ENCODE peak calls at places on chromosome 2, in nine cellular contexts. P is lung; Z is cardiac fibroblast; X is WTC11; H is BE2C; T is coronary artery; O is HepG2; M is OCI-LY7; W is CD4-positive, alpha-beta T cell. J is an unnamed sample.
A peak's percentile ranks its signal among the peaks of the same experiment; 100 is the strongest.

GRCh38 chr2:64626963-64627760 is 26.6 kb downstream of the SERTAD2 start:
- DNase-seq in P (no peak), Z (no peak), X (no peak), H (peak; percentile 43), T (peak; percentile 5), O (no peak), M (no peak), W (no peak), J (no peak)

GRCh38 chr2:172693529-172694185 is 42.0 kb upstream of the RAPGEF4 start:
- DNase-seq in P (no peak), Z (peak; percentile 28), X (no peak), H (no peak), T (no peak), O (no peak), M (no peak), W (no peak), J (no peak)

GRCh38 chr2:47031909-47032668 is 116.5 kb upstream of the MCFD2 start:
- DNase-seq in P (no peak), Z (no peak), X (no peak), H (peak; percentile 67), T (no peak), O (no peak), M (no peak), W (no peak), J (no peak)

GRCh38 chr2:35415282-35415681 is 940.3 kb upstream of the CRIM1 start:
- DNase-seq in P (no peak), Z (no peak), X (no peak), H (no peak), T (no peak), O (no peak), M (no peak), W (no peak), J (no peak)

GRCh38 chr2:54402350-54402749 is 53.8 kb upstream of the SPTBN1 start:
- DNase-seq in P (peak; percentile 42), Z (peak; percentile 88), X (no peak), H (no peak), T (peak; percentile 79), O (peak; percentile 62), M (no peak), W (no peak), J (no peak)

GRCh38 chr2:39919511-39920317 is 140.7 kb upstream of the THUMPD2 start:
- DNase-seq in P (no peak), Z (no peak), X (no peak), H (no peak), T (no peak), O (no peak), M (peak; percentile 85), W (no peak), J (no peak)

GRCh38 chr2:123453772-123454171 is 571.3 kb upstream of the CNTNAP5 start:
- DNase-seq in P (no peak), Z (peak; percentile 51), X (no peak), H (no peak), T (no peak), O (no peak), M (no peak), W (no peak), J (no peak)

GRCh38 chr2:44079686-44080085 is 83.9 kb upstream of the LRPPRC start:
- DNase-seq in P (no peak), Z (no peak), X (no peak), H (no peak), T (no peak), O (peak; percentile 28), M (no peak), W (no peak), J (no peak)

GRCh38 chr2:161139098-161139987 is 20.9 kb upstream of the TANK start:
- DNase-seq in P (no peak), Z (peak; percentile 69), X (no peak), H (no peak), T (no peak), O (no peak), M (no peak), W (no peak), J (no peak)

GRCh38 chr2:182187130-182187529 is 201.5 kb downstream of the PPP1R1C start:
- DNase-seq in P (no peak), Z (no peak), X (no peak), H (no peak), T (no peak), O (no peak), M (no peak), W (no peak), J (no peak)

GRCh38 chr2:115609978-115610377 is 1167.5 kb downstream of the DPP10 start:
- DNase-seq in P (peak; percentile 44), Z (no peak), X (no peak), H (no peak), T (no peak), O (no peak), M (no peak), W (no peak), J (no peak)

GRCh38 chr2:25339791-25340339 is 1.9 kb downstream of the DNMT3A start:
- DNase-seq in P (no peak), Z (no peak), X (peak; percentile 57), H (peak; percentile 63), T (no peak), O (peak; percentile 46), M (no peak), W (no peak), J (peak; percentile 46)

GRCh38 chr2:3462493-3463104 is 56.7 kb downstream of the ADI1 start:
- DNase-seq in P (no peak), Z (no peak), X (no peak), H (peak; percentile 5), T (no peak), O (no peak), M (peak; percentile 48), W (no peak), J (no peak)

GRCh38 chr2:55160422-55160821 is 71.7 kb downstream of the CLHC1 start:
- DNase-seq in P (no peak), Z (no peak), X (no peak), H (no peak), T (no peak), O (no peak), M (no peak), W (no peak), J (no peak)

GRCh38 chr2:121479882-121480522 is 50.7 kb upstream of the RNU4ATAC start:
- DNase-seq in P (peak; percentile 34), Z (no peak), X (peak; percentile 61), H (peak; percentile 12), T (no peak), O (no peak), M (peak; percentile 5), W (no peak), J (no peak)
- TF ChIP-seq CTCF in P (no peak), Z (peak; percentile 9), X (no peak), H (peak; percentile 39), T (no peak), O (no peak), M (peak; percentile 61), W (no peak), J (no peak)

DNA sequence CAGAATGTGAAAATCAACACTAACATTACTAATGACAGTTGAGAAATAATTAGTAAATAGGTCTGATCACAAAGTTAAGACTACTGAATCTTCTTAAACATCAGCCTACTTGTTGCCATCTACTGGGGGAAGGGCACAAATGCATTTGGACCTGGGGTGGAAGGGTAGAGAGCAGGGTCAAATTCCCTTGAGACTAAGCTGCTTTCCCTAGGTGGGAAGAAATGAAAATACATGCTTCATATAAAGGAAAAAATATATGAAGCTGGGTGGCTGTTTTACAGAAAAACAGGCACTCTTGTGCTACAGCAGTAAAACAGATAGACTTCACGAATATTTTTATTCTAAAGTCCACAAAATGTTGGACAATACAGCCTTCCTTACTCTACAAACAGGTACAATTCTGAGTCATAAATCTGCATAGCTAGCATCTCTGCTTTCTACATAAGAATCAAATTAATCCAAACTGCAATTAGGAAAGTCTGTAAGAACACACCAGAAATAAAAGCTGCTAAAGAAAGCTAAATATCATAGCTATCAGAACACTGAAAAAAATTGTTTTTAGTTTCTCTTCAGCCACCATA is 10.9 kb downstream of the TRIP12 start:
- DNase-seq in P (no peak), Z (peak; percentile 38), X (no peak), H (no peak), T (no peak), O (peak; percentile 35), M (peak; percentile 64), W (no peak), J (no peak)
- TF ChIP-seq CTCF in P (peak; percentile 26), Z (no peak), X (peak; percentile 6), H (peak; percentile 43), T (no peak), O (peak; percentile 67), M (peak; percentile 79), W (peak; percentile 69), J (no peak)

GRCh38 chr2:71932780-71933466 is 214.7 kb downstream of the CYP26B1 start:
- DNase-seq in P (peak; percentile 25), Z (no peak), X (no peak), H (no peak), T (peak; percentile 73), O (no peak), M (no peak), W (no peak), J (no peak)
- TF ChIP-seq CTCF in P (no peak), Z (no peak), X (no peak), H (no peak), T (no peak), O (no peak), M (no peak), W (no peak), J (no peak)

GRCh38 chr2:98935111-98935770 is 784 bp downstream of the CRACDL start:
- DNase-seq in P (no peak), Z (no peak), X (no peak), H (no peak), T (no peak), O (no peak), M (no peak), W (no peak), J (no peak)

GRCh38 chr2:98936917-98937351 is 909 bp upstream of the CRACDL start:
- DNase-seq in P (no peak), Z (no peak), X (peak; percentile 59), H (no peak), T (no peak), O (no peak), M (no peak), W (no peak), J (peak; percentile 57)

GRCh38 chr2:98935777-98936132 is 270 bp downstream of the CRACDL start:
- DNase-seq in P (no peak), Z (no peak), X (no peak), H (no peak), T (no peak), O (no peak), M (no peak), W (no peak), J (no peak)

GRCh38 chr2:98937906-98938305 is 1.9 kb upstream of the CRACDL start:
- DNase-seq in P (no peak), Z (no peak), X (no peak), H (no peak), T (no peak), O (no peak), M (no peak), W (no peak), J (no peak)

DNA sequence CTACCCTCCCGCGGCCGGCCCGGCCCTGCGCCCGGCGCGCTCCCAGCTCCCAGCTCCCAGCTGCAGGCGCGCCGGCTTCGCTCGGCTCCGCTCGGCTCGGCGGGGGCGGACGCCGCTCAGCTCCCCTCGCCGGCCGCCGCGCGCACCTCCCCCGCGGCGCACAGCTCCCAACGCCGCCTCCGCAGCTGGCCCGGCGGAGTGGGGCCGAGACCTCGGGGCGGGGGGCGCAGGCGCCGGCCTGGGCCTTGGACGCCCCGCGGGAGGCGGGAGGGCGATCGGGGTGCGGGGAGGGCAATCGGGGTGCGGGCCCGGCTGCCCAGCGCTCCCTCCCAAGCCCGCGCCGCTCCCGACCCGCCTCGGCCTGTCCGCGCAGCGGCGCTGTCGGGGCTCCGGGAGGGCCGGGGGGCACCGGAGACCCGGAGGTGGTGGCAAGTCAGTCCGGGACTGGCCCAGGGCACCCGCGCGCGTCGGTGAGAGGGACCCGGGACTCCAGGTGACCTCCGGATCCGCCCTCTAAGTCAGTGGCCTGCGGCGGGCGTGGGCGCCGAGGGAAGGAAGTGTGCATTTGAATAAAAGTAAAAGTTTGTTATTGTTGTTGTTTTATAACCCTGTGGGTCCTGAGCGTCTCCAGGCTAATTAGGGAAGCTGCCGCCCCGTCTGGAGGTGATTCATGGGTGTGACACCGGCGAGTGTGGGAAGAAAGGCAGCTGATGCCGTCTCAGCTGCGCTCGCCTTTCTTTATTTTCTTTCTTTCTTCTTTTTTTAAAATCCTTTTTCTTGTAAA is at the start of gene CRACDL:
- DNase-seq in P (no peak), Z (peak; percentile 20), X (peak; percentile 51), H (no peak), T (no peak), O (no peak), M (no peak), W (no peak), J (peak; percentile 73)
- TF ChIP-seq CTCF in P (no peak), Z (no peak), X (no peak), H (no peak), T (no peak), O (peak; percentile 18), M (no peak), W (no peak), J (no peak)

J was measured in nephron progenitor cell.